ENCODE peak calls at places on chromosomes 3 and 15, in four cellular contexts. D, S, Y and O are unnamed samples. For H3K79me2, the result is how much of the 10 kb centered on the place peaks cover.

GRCh38 chr3:81419196-81419595 is 342.2 kb downstream of the GBE1 start:
- DNase-seq in D (peak), S (no peak), Y (no peak), O (no peak)

GRCh38 chr3:41159581-41160189 is 39.6 kb upstream of the CTNNB1 start:
- DNase-seq in S (peak), Y (no peak), D (no peak), O (no peak)

GRCh38 chr15:99433026-99433756 is 132.6 kb upstream of the MEF2A start:
- DNase-seq in D (no peak), Y (no peak), S (no peak), O (no peak)

GRCh38 chr3:111249421-111249820 is 177.8 kb downstream of the NECTIN3 start:
- DNase-seq in S (no peak), D (no peak), Y (no peak), O (no peak)

GRCh38 chr3:73485877-73486311 is 138.8 kb downstream of the PDZRN3 start:
- DNase-seq in D (no peak), Y (no peak), S (no peak), O (no peak)

GRCh38 chr3:196179380-196180308 is 31.6 kb downstream of the ZDHHC19 start:
- DNase-seq in Y (peak), D (no peak), S (no peak), O (no peak)

GRCh38 chr3:101172516-101172915 is 147.9 kb downstream of the IMPG2 start:
- DNase-seq in D (no peak), S (no peak), Y (no peak), O (no peak)

GRCh38 chr15:89898628-89899302 is 5.0 kb upstream of the AP3S2 start:
- DNase-seq in S (peak), D (peak), Y (no peak), O (peak)

GRCh38 chr3:195165790-195166189 is 105.2 kb downstream of the XXYLT1 start:
- DNase-seq in Y (no peak), D (peak), S (no peak), O (no peak)

GRCh38 chr3:126053949-126054569 is 29.9 kb downstream of the SLC41A3 start:
- DNase-seq in D (no peak), Y (no peak), S (no peak), O (no peak)

GRCh38 chr3:66812741-66813140 is 185.4 kb upstream of the KBTBD8 start:
- DNase-seq in S (no peak), Y (no peak), D (no peak), O (no peak)

GRCh38 chr3:49007771-49008528 is 759 bp downstream of the WDR6 start:
- DNase-seq in S (peak), D (peak), Y (no peak), O (peak)

GRCh38 chr3:171321241-171321640 is 139.0 kb downstream of the TNIK start:
- DNase-seq in D (no peak), S (no peak), Y (no peak), O (no peak)

GRCh38 chr3:194381460-194381875 is 11.9 kb upstream of the LRRC15 start:
- DNase-seq in S (peak), Y (no peak), D (no peak), O (no peak)

GRCh38 chr15:66292261-66293084 is 895 bp upstream of the DIS3L start:
- DNase-seq in S (no peak), Y (no peak), D (no peak), O (no peak)

GRCh38 chr3:188789201-188789600 is 382.6 kb upstream of the TPRG1 start:
- DNase-seq in S (no peak), D (no peak), Y (no peak), O (no peak)

GRCh38 chr15:88695046-88695445 is 56.2 kb downstream of the ISG20 start:
- DNase-seq in Y (no peak), D (no peak), S (no peak), O (no peak)

GRCh38 chr3:107684431-107684925 is 161.7 kb downstream of the BBX start:
- DNase-seq in S (no peak), D (peak), Y (no peak), O (no peak)

GRCh38 chr15:89367485-89368451 is 33.1 kb upstream of the POLG start:
- DNase-seq in Y (no peak), S (no peak), D (no peak), O (peak)

GRCh38 chr3:71254658-71255057 is 328.9 kb downstream of the FOXP1 start:
- DNase-seq in D (peak), S (no peak), Y (no peak), O (no peak)

GRCh38 chr3:194203482-194204035 is 67.6 kb downstream of the HES1 start:
- DNase-seq in D (no peak), S (no peak), Y (no peak), O (peak)

GRCh38 chr15:76191539-76192244 is 119.6 kb downstream of the ETFA start:
- DNase-seq in D (no peak), Y (no peak), S (no peak), O (no peak)

GRCh38 chr3:75396316-75396802 is 267.8 kb upstream of the FRG2C start:
- DNase-seq in S (no peak), D (no peak), Y (no peak), O (no peak)

GRCh38 chr15:45287400-45287799 is 35.4 kb downstream of the SLC28A2 start:
- DNase-seq in S (no peak), Y (no peak), D (no peak), O (no peak)

GRCh38 chr3:154970796-154971195 is 109.3 kb upstream of the MME start:
- DNase-seq in D (no peak), Y (no peak), S (no peak), O (no peak)

GRCh38 chr3:43155464-43156121 is 49.7 kb upstream of the POMGNT2 start:
- DNase-seq in Y (no peak), D (peak), S (peak), O (peak)

GRCh38 chr15:63447277-63447676 is 57.1 kb upstream of the USP3 start:
- DNase-seq in D (no peak), S (no peak), Y (no peak), O (no peak)

GRCh38 chr15:82933576-82933975 is 18.9 kb downstream of the HOMER2 start:
- DNase-seq in S (no peak), Y (no peak), D (no peak), O (no peak)

GRCh38 chr15:73387507-73388255 is 18.9 kb upstream of the HCN4 start:
- DNase-seq in S (no peak), D (no peak), Y (no peak), O (no peak)

GRCh38 chr15:38252481-38253311 is at the start of gene SPRED1:
- DNase-seq in S (no peak), Y (no peak), D (peak), O (no peak)

GRCh38 chr15:94683912-94684311 is 452.6 kb downstream of the MCTP2 start:
- DNase-seq in Y (no peak), S (no peak), D (no peak), O (no peak)

GRCh38 chr15:77628010-77628409 is 4.7 kb downstream of the LINGO1 start:
- DNase-seq in S (no peak), D (no peak), Y (no peak), O (no peak)

GRCh38 chr3:25904248-25904647 is 114.4 kb downstream of the OXSM start:
- DNase-seq in D (no peak), S (no peak), Y (no peak), O (no peak)
- TF ChIP-seq ATF3 in D (no peak), S (no peak), Y (no peak), O (no peak)

DNA sequence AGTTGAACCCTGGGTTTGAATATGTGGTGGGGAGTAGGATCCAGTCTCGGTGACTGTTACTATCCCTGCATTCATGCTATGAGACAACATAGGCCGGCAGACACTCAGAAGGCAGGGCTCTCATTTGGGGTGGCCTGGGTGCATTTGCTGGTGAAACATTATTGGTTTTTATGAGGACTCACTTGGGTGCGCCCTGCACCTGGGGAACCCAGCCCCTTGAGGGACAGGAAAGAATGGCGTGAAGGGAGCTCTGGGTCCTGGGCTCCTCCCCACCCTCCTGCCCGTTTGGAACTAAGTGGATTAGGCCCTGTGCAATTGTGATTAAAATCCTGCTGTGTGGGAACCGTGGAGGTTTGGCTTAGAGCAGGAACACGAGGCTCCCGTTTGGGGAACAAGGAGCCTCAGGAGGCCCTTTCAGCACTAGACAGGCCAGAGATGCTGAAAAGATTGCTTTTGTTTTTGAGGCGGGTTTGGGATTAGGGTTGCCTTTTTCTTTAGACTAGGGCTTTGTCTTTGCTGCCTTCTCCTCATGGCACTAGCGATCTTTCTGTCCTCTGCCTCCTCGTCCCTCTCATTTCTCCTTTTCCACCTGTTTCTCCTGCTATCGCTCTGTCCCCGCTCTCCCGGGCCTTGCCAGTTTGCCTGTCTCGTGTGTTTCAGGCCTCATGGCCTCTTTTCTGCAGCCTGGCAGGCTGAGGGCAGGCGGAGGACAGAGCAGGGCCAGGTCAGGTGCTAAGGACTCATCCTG is 8.4 kb downstream of the MAPKAPK3 start:
- DNase-seq in Y (no peak), D (no peak), S (no peak), O (no peak)
- H3K79me2 ChIP-seq in Y (under half), D (under half), S (half or more), O (under half)

GRCh38 chr15:78691167-78691872 is 50.3 kb upstream of the CHRNB4 start:
- DNase-seq in S (no peak), Y (no peak), D (no peak), O (no peak)
- TF ChIP-seq ATF3 in S (no peak), Y (no peak), D (no peak), O (no peak)

DNA sequence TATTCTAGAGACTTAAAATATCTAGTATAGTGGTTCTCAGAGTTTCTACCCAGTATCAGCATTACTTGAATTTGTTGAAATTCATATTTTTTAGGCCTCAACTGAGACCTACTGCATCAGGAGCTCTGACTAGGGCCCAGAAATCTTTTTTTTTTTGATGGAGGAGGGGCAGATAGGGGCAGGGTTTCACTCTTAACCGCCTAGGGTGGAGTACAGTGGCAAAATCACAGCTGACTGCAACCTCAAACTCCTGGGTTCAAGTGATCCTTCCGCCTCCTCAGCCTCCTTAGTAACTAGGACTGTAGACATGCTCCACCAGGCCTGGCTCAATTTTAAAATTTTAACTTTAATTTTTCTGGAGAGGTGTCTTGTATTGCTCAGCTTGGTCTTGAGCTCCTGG is 36.6 kb downstream of the CHD2 start:
- DNase-seq in S (no peak), Y (no peak), D (no peak), O (no peak)
- H3K79me2 ChIP-seq in S (half or more), Y (under half), D (under half), O (under half)

GRCh38 chr3:129117134-129117533 is 4.5 kb downstream of the RAB43 start:
- DNase-seq in D (no peak), S (no peak), Y (no peak), O (no peak)

GRCh38 chr3:129118745-129119144 is 2.9 kb downstream of the RAB43 start:
- DNase-seq in S (no peak), D (no peak), Y (no peak), O (no peak)

GRCh38 chr3:129121016-129121791 is 400 bp downstream of the RAB43 start:
- DNase-seq in S (no peak), D (no peak), Y (no peak), O (no peak)

GRCh38 chr3:129120254-129121004 is 1.2 kb downstream of the RAB43 start:
- DNase-seq in D (peak), Y (peak), S (peak), O (peak)

GRCh38 chr3:129119365-129120100 is 2.1 kb downstream of the RAB43 start:
- DNase-seq in S (no peak), Y (no peak), D (peak), O (no peak)
- TF ChIP-seq ATF3 in S (no peak), Y (no peak), D (no peak), O (no peak)

GRCh38 chr15:40598126-40598525 is 4.1 kb downstream of the KNL1 start:
- DNase-seq in S (no peak), D (no peak), Y (no peak), O (no peak)
- H3K79me2 ChIP-seq in S (half or more), D (half or more), Y (half or more), O (under half)

DNA sequence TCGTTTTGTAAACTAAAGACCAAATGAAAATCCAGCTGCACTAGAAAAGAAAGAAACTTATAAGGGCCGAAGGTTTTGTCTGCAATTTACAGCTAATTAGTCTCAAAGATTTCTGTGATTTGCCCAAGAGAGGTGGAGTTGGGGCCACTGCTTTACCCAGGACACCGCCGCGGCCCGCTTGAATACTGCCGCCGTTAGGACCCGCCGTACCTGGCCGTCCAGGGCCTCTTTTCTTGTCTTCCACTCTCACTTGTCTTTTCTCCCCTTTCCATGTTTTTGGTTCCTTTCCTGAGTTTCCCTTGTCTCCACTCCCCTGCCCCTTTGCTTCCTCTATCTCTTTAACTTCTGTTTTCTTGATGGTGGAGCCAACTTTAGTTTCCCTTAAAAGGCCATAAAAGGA is 15.7 kb upstream of the CCNL1 start:
- DNase-seq in S (no peak), D (no peak), Y (no peak), O (no peak)
- TF ChIP-seq ATF3 in S (no peak), D (no peak), Y (no peak), O (no peak)